ENCODE peak calls at places on chromosomes 5 and 9, in ten cellular contexts. A is transverse colon; P is CD8-positive, alpha-beta T cell; W is AG04450; Q is K562; J is uterus; E is ovary; T is A549; F is cardiac muscle cell; I is esophagus squamous epithelium. Z is an unnamed sample.

GRCh38 chr9:109083141-109083540 is 36.6 kb downstream of the TMEM245 start:
- DNase-seq in J (no peak), P (no peak), W (no peak), I (no peak), F (no peak), T (no peak), E (no peak), A (no peak), Q (no peak), Z (no peak)

GRCh38 chr5:153926201-153926600 is 112.5 kb downstream of the FAM114A2 start:
- DNase-seq in J (no peak), E (no peak), W (no peak), Q (no peak), I (no peak), F (no peak), T (no peak), A (no peak), P (no peak), Z (no peak)

GRCh38 chr5:132471944-132472343 is 18.6 kb downstream of the IRF1 start:
- DNase-seq in W (no peak), F (no peak), J (peak; percentile 11), E (no peak), I (no peak), P (no peak), T (no peak), Q (no peak), A (peak; percentile 8), Z (peak; percentile 50)

GRCh38 chr5:137575847-137576246 is 76.7 kb upstream of the SPOCK1 start:
- DNase-seq in A (no peak), F (peak; percentile 75), T (no peak), I (no peak), P (no peak), Q (no peak), E (no peak), W (no peak), J (no peak), Z (no peak)

GRCh38 chr9:136093995-136094881 is 851 bp downstream of the NACC2 start:
- DNase-seq in A (peak; percentile 74), P (peak; percentile 74), I (no peak), J (peak; percentile 81), T (peak; percentile 81), E (peak; percentile 84), F (peak; percentile 72), W (no peak), Q (peak; percentile 86), Z (peak; percentile 46)

GRCh38 chr9:68530618-68531017 is 10.1 kb downstream of the TMEM252 start:
- DNase-seq in E (peak; percentile 20), J (peak; percentile 55), T (peak; percentile 18), Q (no peak), P (no peak), F (peak; percentile 58), I (no peak), A (peak; percentile 85), W (no peak), Z (no peak)

GRCh38 chr9:72352911-72353388 is 12.1 kb downstream of the ZFAND5 start:
- DNase-seq in Q (no peak), P (no peak), I (no peak), A (no peak), F (no peak), J (no peak), T (peak; percentile 63), W (no peak), E (no peak), Z (no peak)

GRCh38 chr5:172855597-172856292 is 21.7 kb downstream of the ERGIC1 start:
- DNase-seq in A (no peak), P (no peak), I (no peak), W (no peak), J (peak; percentile 51), T (no peak), Q (no peak), F (no peak), E (peak; percentile 56), Z (no peak)

GRCh38 chr9:129513282-129513681 is 107.6 kb downstream of the C9orf50 start:
- DNase-seq in W (no peak), P (no peak), F (no peak), Q (no peak), A (no peak), E (no peak), J (no peak), T (peak; percentile 44), I (no peak), Z (no peak)

GRCh38 chr9:125701351-125701750 is 5.7 kb downstream of the MAPKAP1 start:
- DNase-seq in I (no peak), J (no peak), Q (no peak), E (no peak), W (no peak), T (no peak), F (peak; percentile 50), A (no peak), P (no peak), Z (no peak)

GRCh38 chr5:42950091-42950465 is 90.0 kb downstream of the ANXA2R start:
- DNase-seq in Q (no peak), I (no peak), J (no peak), A (no peak), P (no peak), W (no peak), T (no peak), E (no peak), F (no peak), Z (no peak)

GRCh38 chr5:178212241-178213002 is 8.1 kb downstream of the HNRNPAB start:
- DNase-seq in I (no peak), A (no peak), E (no peak), P (no peak), Q (no peak), F (no peak), W (no peak), T (no peak), J (no peak), Z (no peak)

GRCh38 chr5:145931718-145932117 is 4.7 kb upstream of the SH3RF2 start:
- DNase-seq in E (no peak), F (no peak), I (no peak), W (no peak), P (no peak), J (no peak), A (no peak), T (no peak), Q (no peak), Z (no peak)

GRCh38 chr5:143168877-143169810 is 234.3 kb downstream of the NR3C1 start:
- DNase-seq in I (no peak), T (no peak), F (no peak), E (no peak), P (no peak), Q (no peak), A (no peak), J (no peak), W (no peak), Z (no peak)

GRCh38 chr9:37329576-37329975 is 92.9 kb upstream of the GRHPR start:
- DNase-seq in E (no peak), I (no peak), F (peak; percentile 58), P (no peak), Q (peak; percentile 17), J (no peak), W (no peak), T (peak; percentile 68), A (no peak), Z (peak; percentile 8)

DNA sequence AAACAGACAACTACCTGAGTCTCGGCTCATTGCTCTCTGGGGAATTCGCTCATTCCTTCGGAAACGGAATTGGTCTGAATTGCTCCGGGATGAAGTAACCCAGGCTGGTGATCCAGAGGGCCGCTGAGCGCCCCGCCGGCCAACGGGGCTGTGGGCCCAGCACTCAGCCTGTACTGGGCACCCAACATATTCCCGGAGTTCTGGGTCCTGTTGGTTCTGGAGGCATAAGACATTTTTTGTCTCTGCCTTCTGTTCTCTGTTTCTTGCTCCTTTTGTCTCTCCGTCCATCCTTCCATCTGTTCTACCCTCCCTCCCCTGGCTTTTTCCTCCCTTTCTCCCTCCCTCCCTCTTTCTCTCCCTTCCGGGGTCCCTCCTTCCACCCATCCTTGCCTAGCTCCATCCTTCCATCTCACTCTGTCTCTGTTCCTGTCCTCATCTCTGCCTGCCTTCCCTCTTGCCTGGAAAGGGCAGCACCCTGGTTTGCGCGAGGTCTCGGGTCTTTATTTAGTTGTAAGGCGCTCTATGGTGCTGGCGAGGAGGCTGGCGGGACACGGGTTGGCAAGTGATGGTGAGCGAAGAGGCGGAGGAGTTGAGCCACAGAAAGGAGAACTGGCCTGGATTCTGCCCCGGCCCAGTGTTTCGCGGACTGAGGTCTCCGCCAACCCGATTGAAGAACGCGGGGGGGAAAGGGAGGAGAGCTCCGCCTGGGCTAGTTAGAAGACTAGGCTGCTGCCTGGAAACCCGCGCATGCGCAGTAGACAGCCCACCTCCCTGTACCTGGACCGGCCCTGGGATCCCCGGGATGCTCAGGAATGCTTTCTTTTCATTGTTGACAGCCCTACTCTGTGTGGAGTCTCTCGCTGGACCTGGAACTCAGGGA is 1468.0 kb downstream of the FOXD4L5 start:
- DNase-seq in F (peak; percentile 92), A (peak; percentile 79), T (peak; percentile 52), I (no peak), W (peak; percentile 61), E (peak; percentile 29), P (peak; percentile 81), J (peak; percentile 34), Q (peak; percentile 60), Z (peak; percentile 19)
- H3K4me3 ChIP-seq in F (no peak overlapping the region), A (no peak overlapping the region), T (no peak overlapping the region), I (peak overlapping the region; percentile 34), W (peak overlapping the region; percentile 66), E (no peak overlapping the region), P (peak overlapping the region; percentile 19), J (no peak overlapping the region), Q (peak overlapping the region; percentile 18), Z (peak overlapping the region; percentile 39)

DNA sequence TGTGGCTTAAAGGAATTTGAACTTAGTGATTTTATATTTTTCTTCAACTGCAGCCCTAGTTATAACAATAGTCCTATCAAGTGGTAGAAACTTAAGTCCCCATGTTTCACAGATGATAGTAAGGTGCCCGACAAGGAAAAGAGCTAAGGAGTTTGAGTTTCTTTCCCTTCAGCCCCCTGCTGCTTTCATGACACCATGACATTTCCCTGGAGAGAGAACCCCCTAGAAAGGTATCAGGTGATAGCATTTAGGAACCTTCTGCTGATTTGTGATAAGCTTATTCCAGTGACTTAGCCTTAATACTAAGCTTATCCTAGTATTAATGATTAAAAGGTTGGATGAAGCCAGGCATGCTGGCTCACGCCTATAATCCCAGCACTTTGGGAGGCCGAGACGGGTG is 623.8 kb upstream of the TYRP1 start:
- DNase-seq in E (no peak), I (no peak), T (no peak), W (no peak), A (no peak), F (no peak), Q (no peak), J (no peak), P (no peak), Z (no peak)
- H3K9me3 ChIP-seq in E (no peaks in the 10 kb centered on the region), I (peaks cover 5% of the 10 kb centered on the region), T (peaks cover 3% of the 10 kb centered on the region), W (peaks cover 5% of the 10 kb centered on the region), A (peaks cover 4% of the 10 kb centered on the region), F (no peaks in the 10 kb centered on the region), Q (no peaks in the 10 kb centered on the region), J (no peaks in the 10 kb centered on the region), P (no peaks in the 10 kb centered on the region), Z (no peaks in the 10 kb centered on the region)

GRCh38 chr5:96036301-96036700 is 74.7 kb upstream of the ELL2 start:
- DNase-seq in F (no peak), Q (no peak), T (peak; percentile 20), J (no peak), A (no peak), W (no peak), P (no peak), E (no peak), I (no peak), Z (no peak)
- H3K4me3 ChIP-seq in F (no peak overlapping the region), Q (no peak overlapping the region), T (no peak overlapping the region), J (no peak overlapping the region), A (no peak overlapping the region), W (no peak overlapping the region), P (no peak overlapping the region), E (no peak overlapping the region), I (no peak overlapping the region), Z (no peak overlapping the region)

DNA sequence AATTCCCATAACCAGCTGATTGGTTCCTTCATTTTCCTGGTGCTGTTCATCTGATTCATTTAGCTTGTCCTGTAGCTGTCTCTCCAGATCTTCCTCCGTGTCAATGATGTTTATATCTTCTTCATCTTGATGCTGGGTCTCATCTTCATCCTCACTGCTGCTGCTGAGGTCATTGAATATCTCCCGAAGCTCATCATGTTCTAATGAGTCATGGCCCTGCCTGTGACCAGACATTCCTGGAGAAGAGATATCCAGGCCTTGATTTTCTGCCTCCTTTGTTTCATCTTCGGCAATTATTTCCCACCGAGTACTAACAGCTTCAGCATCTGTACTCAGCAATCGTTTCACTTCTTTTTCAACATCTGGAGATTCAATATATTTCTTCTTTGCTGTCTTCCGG is 1.4 kb downstream of the TAF7 start:
- DNase-seq in E (no peak), T (no peak), A (no peak), F (no peak), Q (no peak), I (no peak), P (no peak), J (no peak), W (no peak), Z (no peak)
- H3K9me3 ChIP-seq in E (peaks cover 37% of the 10 kb centered on the region), T (peaks cover 83% of the 10 kb centered on the region), A (peaks cover 76% of the 10 kb centered on the region), F (peaks cover 7% of the 10 kb centered on the region), Q (peaks cover 22% of the 10 kb centered on the region), I (peaks cover 87% of the 10 kb centered on the region), P (peaks cover 52% of the 10 kb centered on the region), J (peaks cover 67% of the 10 kb centered on the region), W (peaks cover 52% of the 10 kb centered on the region), Z (peaks cover 40% of the 10 kb centered on the region)

Z was measured in CD4-positive, alpha-beta memory T cell.